ENCODE peak calls at places on chromosomes 13 and 19, in five cellular contexts. One of them, this sample, is unnamed.

GRCh38 chr19:18798384-18799352 is 7.6 kb upstream of the COMP start:
- DNase-seq in tibial nerve: no peak
- DNase-seq in Panc1: no peak
- DNase-seq in breast epithelium: no peak
- DNase-seq in mesenchymal stem cell: no peak
- DNase-seq in this sample: no peak

GRCh38 chr19:53553159-53553558 is 15.2 kb downstream of the ZNF331 start:
- DNase-seq in tibial nerve: no peak
- DNase-seq in Panc1: no peak
- DNase-seq in breast epithelium: no peak
- DNase-seq in mesenchymal stem cell: no peak
- DNase-seq in this sample: no peak

GRCh38 chr13:26964278-26965057 is 203.9 kb upstream of the GPR12 start:
- DNase-seq in tibial nerve: no peak
- DNase-seq in Panc1: no peak
- DNase-seq in breast epithelium: no peak
- DNase-seq in mesenchymal stem cell: peak; percentile 43
- DNase-seq in this sample: no peak

GRCh38 chr19:19053508-19054314 is 10.1 kb upstream of the SLC25A42 start:
- DNase-seq in tibial nerve: no peak
- DNase-seq in Panc1: no peak
- DNase-seq in breast epithelium: no peak
- DNase-seq in mesenchymal stem cell: peak; percentile 52
- DNase-seq in this sample: no peak

GRCh38 chr13:79659161-79659560 is 178.2 kb downstream of the NDFIP2 start:
- DNase-seq in tibial nerve: no peak
- DNase-seq in Panc1: no peak
- DNase-seq in breast epithelium: no peak
- DNase-seq in mesenchymal stem cell: peak; percentile 75
- DNase-seq in this sample: peak; percentile 77

GRCh38 chr13:65638572-65639168 is 1591.5 kb downstream of the PCDH9 start:
- DNase-seq in tibial nerve: peak; percentile 15
- DNase-seq in Panc1: peak; percentile 22
- DNase-seq in breast epithelium: no peak
- DNase-seq in mesenchymal stem cell: peak; percentile 59
- DNase-seq in this sample: no peak

GRCh38 chr13:110705826-110706569 is at the start of gene CARS2:
- DNase-seq in tibial nerve: peak; percentile 81
- DNase-seq in Panc1: no peak
- DNase-seq in breast epithelium: peak; percentile 91
- DNase-seq in mesenchymal stem cell: peak; percentile 97
- DNase-seq in this sample: peak; percentile 91

GRCh38 chr13:85266771-85267170 is 532.4 kb downstream of the SLITRK6 start:
- DNase-seq in tibial nerve: no peak
- DNase-seq in Panc1: no peak
- DNase-seq in breast epithelium: no peak
- DNase-seq in mesenchymal stem cell: no peak
- DNase-seq in this sample: no peak

GRCh38 chr13:23609414-23610186 is 39.4 kb downstream of the TNFRSF19 start:
- DNase-seq in tibial nerve: peak; percentile 38
- DNase-seq in Panc1: no peak
- DNase-seq in breast epithelium: no peak
- DNase-seq in mesenchymal stem cell: peak; percentile 22
- DNase-seq in this sample: peak; percentile 20

GRCh38 chr19:37905936-37906867 is at the start of gene WDR87:
- DNase-seq in tibial nerve: no peak
- DNase-seq in Panc1: no peak
- DNase-seq in breast epithelium: no peak
- DNase-seq in mesenchymal stem cell: no peak
- DNase-seq in this sample: no peak

GRCh38 chr13:67769987-67770341 is 539.8 kb upstream of the PCDH9 start:
- DNase-seq in tibial nerve: no peak
- DNase-seq in Panc1: no peak
- DNase-seq in breast epithelium: no peak
- DNase-seq in mesenchymal stem cell: no peak
- DNase-seq in this sample: no peak

GRCh38 chr13:93977986-93978385 is 501.5 kb downstream of the DCT start:
- DNase-seq in tibial nerve: no peak
- DNase-seq in Panc1: no peak
- DNase-seq in breast epithelium: no peak
- DNase-seq in mesenchymal stem cell: peak; percentile 1
- DNase-seq in this sample: no peak

GRCh38 chr19:1905071-1905862 is at the start of the genes ADAT3 and SCAMP4:
- DNase-seq in tibial nerve: peak; percentile 96
- DNase-seq in Panc1: peak; percentile 84
- DNase-seq in breast epithelium: peak; percentile 98
- DNase-seq in mesenchymal stem cell: peak; percentile 99
- DNase-seq in this sample: peak; percentile 99
- H3K4me1 ChIP-seq in tibial nerve: peaks cover 15% of the 10 kb centered on the region
- H3K4me1 ChIP-seq in Panc1: peaks cover 17% of the 10 kb centered on the region
- H3K4me1 ChIP-seq in breast epithelium: peaks cover 11% of the 10 kb centered on the region
- H3K4me1 ChIP-seq in mesenchymal stem cell: peaks cover 34% of the 10 kb centered on the region
- H3K4me1 ChIP-seq in this sample: peaks cover 15% of the 10 kb centered on the region

GRCh38 chr19:8986296-8986695 is 23.9 kb downstream of the MUC16 start:
- DNase-seq in tibial nerve: no peak
- DNase-seq in Panc1: no peak
- DNase-seq in breast epithelium: no peak
- DNase-seq in mesenchymal stem cell: no peak
- DNase-seq in this sample: no peak

DNA sequence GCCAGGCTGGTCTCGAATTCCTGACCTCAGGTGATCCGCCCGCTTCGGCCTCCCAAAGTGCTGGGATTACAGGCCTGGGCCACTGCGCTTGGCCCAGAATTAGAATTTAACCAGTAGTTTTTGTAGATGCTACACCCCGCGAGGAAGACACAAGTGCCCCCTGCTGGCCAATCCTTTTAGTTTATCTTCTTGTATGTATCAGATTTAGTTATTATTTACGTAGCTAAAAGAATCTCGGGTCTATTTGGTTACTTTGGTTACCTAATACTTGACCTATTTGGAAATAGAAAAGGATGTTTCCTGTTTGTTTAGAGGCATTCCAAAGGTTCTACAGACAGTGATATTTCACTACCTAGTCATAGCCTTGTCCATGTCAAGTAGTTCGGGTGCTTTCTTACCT is 22.0 kb downstream of the MUC16 start:
- DNase-seq in tibial nerve: no peak
- DNase-seq in Panc1: no peak
- DNase-seq in breast epithelium: no peak
- DNase-seq in mesenchymal stem cell: no peak
- DNase-seq in this sample: no peak
- H3K4me1 ChIP-seq in tibial nerve: no peaks in the 10 kb centered on the region
- H3K4me1 ChIP-seq in Panc1: no peaks in the 10 kb centered on the region
- H3K4me1 ChIP-seq in breast epithelium: no peaks in the 10 kb centered on the region
- H3K4me1 ChIP-seq in mesenchymal stem cell: no peaks in the 10 kb centered on the region
- H3K4me1 ChIP-seq in this sample: no peaks in the 10 kb centered on the region

GRCh38 chr19:46783670-46784069 is 4.7 kb downstream of the SLC1A5 start:
- DNase-seq in tibial nerve: no peak
- DNase-seq in Panc1: no peak
- DNase-seq in breast epithelium: no peak
- DNase-seq in mesenchymal stem cell: no peak
- DNase-seq in this sample: no peak

GRCh38 chr19:46786236-46787039 is 2.0 kb downstream of the SLC1A5 start:
- DNase-seq in tibial nerve: peak; percentile 77
- DNase-seq in Panc1: no peak
- DNase-seq in breast epithelium: peak; percentile 73
- DNase-seq in mesenchymal stem cell: peak; percentile 95
- DNase-seq in this sample: peak; percentile 50

GRCh38 chr19:46785980-46786235 is 2.5 kb downstream of the SLC1A5 start:
- DNase-seq in tibial nerve: no peak
- DNase-seq in Panc1: no peak
- DNase-seq in breast epithelium: no peak
- DNase-seq in mesenchymal stem cell: no peak
- DNase-seq in this sample: no peak

GRCh38 chr19:46784262-46785053 is 3.9 kb downstream of the SLC1A5 start:
- DNase-seq in tibial nerve: peak; percentile 62
- DNase-seq in Panc1: no peak
- DNase-seq in breast epithelium: peak; percentile 69
- DNase-seq in mesenchymal stem cell: peak; percentile 93
- DNase-seq in this sample: peak; percentile 27

DNA sequence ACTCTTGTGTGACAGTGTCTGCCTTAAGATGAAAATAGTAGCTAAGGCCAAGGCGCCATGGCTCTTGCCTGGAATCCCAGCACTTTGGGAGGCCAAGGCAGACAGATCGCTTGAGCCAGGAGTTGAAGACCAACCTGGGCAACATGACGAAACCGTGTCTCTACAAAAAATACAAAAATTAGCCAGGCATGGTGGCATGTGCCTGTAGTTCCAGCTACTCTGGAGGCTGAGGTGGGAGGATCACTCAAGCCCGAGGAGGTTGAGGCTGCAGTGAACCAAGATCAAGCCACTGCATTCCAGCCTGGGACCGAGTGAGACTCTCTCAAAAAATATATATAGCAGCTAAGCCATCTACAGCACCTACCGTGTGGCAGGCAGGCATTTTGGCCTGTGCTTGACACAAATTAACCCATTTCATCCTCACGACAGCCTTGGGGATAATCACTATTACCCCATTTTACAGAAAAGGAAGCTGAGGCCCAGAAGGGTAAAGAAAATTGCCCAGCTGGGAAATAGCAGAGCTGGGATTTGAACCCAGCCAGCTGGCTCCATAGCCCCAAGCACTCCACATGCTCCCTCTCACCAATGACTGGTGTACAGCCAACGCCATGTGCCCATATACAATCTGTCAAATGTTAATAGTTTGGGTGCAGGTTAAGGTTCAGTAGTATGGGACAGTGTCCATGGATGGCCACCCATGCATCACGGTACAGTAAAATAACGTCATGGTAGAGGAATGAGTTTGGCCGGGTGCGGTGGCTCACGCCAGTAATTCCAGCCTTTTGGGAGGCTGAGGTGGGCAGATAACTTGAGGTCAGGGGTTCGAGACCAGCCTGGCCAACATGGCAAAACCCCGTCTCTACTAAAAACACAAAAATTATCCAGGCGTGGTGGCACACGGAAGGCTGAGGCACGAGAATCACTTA is 3.1 kb downstream of the SLC1A5 start:
- DNase-seq in tibial nerve: no peak
- DNase-seq in Panc1: no peak
- DNase-seq in breast epithelium: no peak
- DNase-seq in mesenchymal stem cell: no peak
- DNase-seq in this sample: no peak
- H3K4me1 ChIP-seq in tibial nerve: peaks cover 34% of the 10 kb centered on the region
- H3K4me1 ChIP-seq in Panc1: peaks cover 8% of the 10 kb centered on the region
- H3K4me1 ChIP-seq in breast epithelium: peaks cover 15% of the 10 kb centered on the region
- H3K4me1 ChIP-seq in mesenchymal stem cell: peaks cover 36% of the 10 kb centered on the region
- H3K4me1 ChIP-seq in this sample: peaks cover 14% of the 10 kb centered on the region

GRCh38 chr19:45104658-45105384 is 11.8 kb downstream of the PPP1R37 start:
- DNase-seq in tibial nerve: no peak
- DNase-seq in Panc1: no peak
- DNase-seq in breast epithelium: no peak
- DNase-seq in mesenchymal stem cell: no peak
- DNase-seq in this sample: no peak
- H3K4me1 ChIP-seq in tibial nerve: peaks cover 19% of the 10 kb centered on the region
- H3K4me1 ChIP-seq in Panc1: peaks cover 5% of the 10 kb centered on the region
- H3K4me1 ChIP-seq in breast epithelium: peaks cover 20% of the 10 kb centered on the region
- H3K4me1 ChIP-seq in mesenchymal stem cell: peaks cover 44% of the 10 kb centered on the region
- H3K4me1 ChIP-seq in this sample: peaks cover 38% of the 10 kb centered on the region

This sample was measured in gastrocnemius medialis.